ENCODE peak calls at places on chromosomes 3 and 15, in seven cellular contexts. One of them, this sample, is unnamed.

GRCh38 chr3:57331078-57331477 is 38.6 kb upstream of the ASB14 start:
- DNase-seq in Karpas-422: peak; percentile 45
- DNase-seq in PC-3: no peak
- DNase-seq in GM23248: no peak
- DNase-seq in mammary epithelial cell: no peak
- DNase-seq in fibroblast of lung: no peak
- DNase-seq in PC-9: no peak
- DNase-seq in this sample: no peak

GRCh38 chr3:155079795-155080546 is at the start of gene MME:
- DNase-seq in Karpas-422: peak; percentile 91
- DNase-seq in PC-3: peak; percentile 38
- DNase-seq in GM23248: peak; percentile 86
- DNase-seq in mammary epithelial cell: peak; percentile 69
- DNase-seq in fibroblast of lung: peak; percentile 63
- DNase-seq in PC-9: peak; percentile 34
- DNase-seq in this sample: no peak

GRCh38 chr3:10364816-10365215 is 43.9 kb upstream of the SEC13 start:
- DNase-seq in Karpas-422: no peak
- DNase-seq in PC-3: no peak
- DNase-seq in GM23248: no peak
- DNase-seq in mammary epithelial cell: no peak
- DNase-seq in fibroblast of lung: no peak
- DNase-seq in PC-9: no peak
- DNase-seq in this sample: no peak

GRCh38 chr15:49428392-49429095 is 5.5 kb downstream of the FGF7 start:
- DNase-seq in Karpas-422: no peak
- DNase-seq in PC-3: peak; percentile 26
- DNase-seq in GM23248: peak; percentile 69
- DNase-seq in mammary epithelial cell: no peak
- DNase-seq in fibroblast of lung: peak; percentile 93
- DNase-seq in PC-9: no peak
- DNase-seq in this sample: no peak

GRCh38 chr15:72796515-72797337 is 13.2 kb upstream of the ADPGK start:
- DNase-seq in Karpas-422: no peak
- DNase-seq in PC-3: peak; percentile 19
- DNase-seq in GM23248: peak; percentile 75
- DNase-seq in mammary epithelial cell: no peak
- DNase-seq in fibroblast of lung: peak; percentile 44
- DNase-seq in PC-9: no peak
- DNase-seq in this sample: peak; percentile 15

GRCh38 chr3:133573054-133573628 is 345 bp upstream of the CDV3 start:
- DNase-seq in Karpas-422: peak; percentile 100
- DNase-seq in PC-3: peak; percentile 98
- DNase-seq in GM23248: peak; percentile 100
- DNase-seq in mammary epithelial cell: peak; percentile 100
- DNase-seq in fibroblast of lung: peak; percentile 100
- DNase-seq in PC-9: peak; percentile 100
- DNase-seq in this sample: peak; percentile 100

GRCh38 chr15:47516576-47517371 is 200.5 kb upstream of the SEMA6D start:
- DNase-seq in Karpas-422: no peak
- DNase-seq in PC-3: peak; percentile 49
- DNase-seq in GM23248: peak; percentile 78
- DNase-seq in mammary epithelial cell: peak; percentile 40
- DNase-seq in fibroblast of lung: peak; percentile 54
- DNase-seq in PC-9: no peak
- DNase-seq in this sample: no peak

GRCh38 chr15:89442671-89443307 is 53.6 kb downstream of the RHCG start:
- DNase-seq in Karpas-422: peak; percentile 94
- DNase-seq in PC-3: peak; percentile 77
- DNase-seq in GM23248: peak; percentile 67
- DNase-seq in mammary epithelial cell: no peak
- DNase-seq in fibroblast of lung: peak; percentile 20
- DNase-seq in PC-9: peak; percentile 56
- DNase-seq in this sample: peak; percentile 44

GRCh38 chr15:41969851-41970431 is 2.4 kb downstream of the EHD4 start:
- DNase-seq in Karpas-422: peak; percentile 50
- DNase-seq in PC-3: peak; percentile 26
- DNase-seq in GM23248: no peak
- DNase-seq in mammary epithelial cell: peak; percentile 54
- DNase-seq in fibroblast of lung: no peak
- DNase-seq in PC-9: no peak
- DNase-seq in this sample: no peak

GRCh38 chr15:22980189-22981136 is at the start of gene CYFIP1:
- DNase-seq in Karpas-422: no peak
- DNase-seq in PC-3: peak; percentile 91
- DNase-seq in GM23248: peak; percentile 92
- DNase-seq in mammary epithelial cell: peak; percentile 91
- DNase-seq in fibroblast of lung: peak; percentile 81
- DNase-seq in PC-9: peak; percentile 90
- DNase-seq in this sample: peak; percentile 61

GRCh38 chr3:4981688-4982494 is 2.7 kb downstream of the BHLHE40 start:
- DNase-seq in Karpas-422: no peak
- DNase-seq in PC-3: peak; percentile 78
- DNase-seq in GM23248: peak; percentile 87
- DNase-seq in mammary epithelial cell: peak; percentile 82
- DNase-seq in fibroblast of lung: peak; percentile 76
- DNase-seq in PC-9: peak; percentile 29
- DNase-seq in this sample: no peak

GRCh38 chr15:49675051-49675450 is 54.2 kb downstream of the DTWD1 start:
- DNase-seq in Karpas-422: no peak
- DNase-seq in PC-3: peak; percentile 88
- DNase-seq in GM23248: peak; percentile 93
- DNase-seq in mammary epithelial cell: peak; percentile 86
- DNase-seq in fibroblast of lung: peak; percentile 58
- DNase-seq in PC-9: no peak
- DNase-seq in this sample: no peak

GRCh38 chr3:94862703-94863102 is 799.8 kb downstream of the NSUN3 start:
- DNase-seq in Karpas-422: peak; percentile 68
- DNase-seq in PC-3: peak; percentile 59
- DNase-seq in GM23248: peak; percentile 16
- DNase-seq in mammary epithelial cell: no peak
- DNase-seq in fibroblast of lung: no peak
- DNase-seq in PC-9: no peak
- DNase-seq in this sample: no peak

GRCh38 chr3:101842935-101843330 is 6.4 kb upstream of the NFKBIZ start:
- DNase-seq in Karpas-422: no peak
- DNase-seq in PC-3: no peak
- DNase-seq in GM23248: no peak
- DNase-seq in mammary epithelial cell: no peak
- DNase-seq in fibroblast of lung: no peak
- DNase-seq in PC-9: no peak
- DNase-seq in this sample: no peak
- H3K79me2 ChIP-seq in Karpas-422: no peaks in the 10 kb centered on the region
- H3K79me2 ChIP-seq in PC-3: no peaks in the 10 kb centered on the region
- H3K79me2 ChIP-seq in GM23248: no peaks in the 10 kb centered on the region
- H3K79me2 ChIP-seq in mammary epithelial cell: no peaks in the 10 kb centered on the region
- H3K79me2 ChIP-seq in fibroblast of lung: no peaks in the 10 kb centered on the region
- H3K79me2 ChIP-seq in PC-9: no peaks in the 10 kb centered on the region
- H3K79me2 ChIP-seq in this sample: no peaks in the 10 kb centered on the region

GRCh38 chr3:196076721-196077120 is 5.2 kb downstream of the TFRC start:
- DNase-seq in Karpas-422: no peak
- DNase-seq in PC-3: no peak
- DNase-seq in GM23248: no peak
- DNase-seq in mammary epithelial cell: no peak
- DNase-seq in fibroblast of lung: no peak
- DNase-seq in PC-9: no peak
- DNase-seq in this sample: no peak

GRCh38 chr3:196080517-196080841 is 1.4 kb downstream of the TFRC start:
- DNase-seq in Karpas-422: no peak
- DNase-seq in PC-3: peak; percentile 12
- DNase-seq in GM23248: no peak
- DNase-seq in mammary epithelial cell: no peak
- DNase-seq in fibroblast of lung: no peak
- DNase-seq in PC-9: no peak
- DNase-seq in this sample: no peak

GRCh38 chr3:196073188-196073838 is 8.6 kb downstream of the TFRC start:
- DNase-seq in Karpas-422: peak; percentile 90
- DNase-seq in PC-3: peak; percentile 74
- DNase-seq in GM23248: peak; percentile 65
- DNase-seq in mammary epithelial cell: peak; percentile 31
- DNase-seq in fibroblast of lung: peak; percentile 69
- DNase-seq in PC-9: peak; percentile 68
- DNase-seq in this sample: peak; percentile 35

GRCh38 chr3:196072313-196072712 is 9.6 kb downstream of the TFRC start:
- DNase-seq in Karpas-422: no peak
- DNase-seq in PC-3: no peak
- DNase-seq in GM23248: no peak
- DNase-seq in mammary epithelial cell: no peak
- DNase-seq in fibroblast of lung: no peak
- DNase-seq in PC-9: no peak
- DNase-seq in this sample: no peak

DNA sequence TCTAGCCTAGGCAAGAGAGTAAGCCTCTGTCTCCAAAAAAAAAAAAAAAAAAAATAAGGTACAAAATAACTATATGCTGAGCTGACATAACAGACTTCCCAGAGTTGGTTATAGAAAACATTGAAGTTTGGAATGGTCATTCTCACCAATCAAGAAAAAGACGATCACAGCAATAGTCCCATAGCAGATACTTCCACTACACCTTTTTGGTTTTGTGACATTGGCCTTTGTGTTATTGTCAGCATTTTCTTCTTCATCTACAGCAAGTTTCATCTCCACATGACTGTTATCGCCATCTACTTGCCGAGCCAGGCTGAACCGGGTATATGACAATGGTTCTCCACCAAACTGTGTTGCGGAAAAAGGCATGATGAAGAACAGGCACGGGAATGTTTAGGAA is 6.9 kb downstream of the TFRC start:
- DNase-seq in Karpas-422: no peak
- DNase-seq in PC-3: no peak
- DNase-seq in GM23248: no peak
- DNase-seq in mammary epithelial cell: no peak
- DNase-seq in fibroblast of lung: no peak
- DNase-seq in PC-9: no peak
- DNase-seq in this sample: no peak
- H3K79me2 ChIP-seq in Karpas-422: peaks cover 92% of the 10 kb centered on the region
- H3K79me2 ChIP-seq in PC-3: peaks cover 79% of the 10 kb centered on the region
- H3K79me2 ChIP-seq in GM23248: peaks cover 52% of the 10 kb centered on the region
- H3K79me2 ChIP-seq in mammary epithelial cell: peaks cover 93% of the 10 kb centered on the region
- H3K79me2 ChIP-seq in fibroblast of lung: peaks cover 27% of the 10 kb centered on the region
- H3K79me2 ChIP-seq in PC-9: peaks cover 90% of the 10 kb centered on the region
- H3K79me2 ChIP-seq in this sample: peaks cover 96% of the 10 kb centered on the region

GRCh38 chr15:78058401-78058935 is 19.0 kb downstream of the TBC1D2B start:
- DNase-seq in Karpas-422: no peak
- DNase-seq in PC-3: no peak
- DNase-seq in GM23248: no peak
- DNase-seq in mammary epithelial cell: no peak
- DNase-seq in fibroblast of lung: no peak
- DNase-seq in PC-9: no peak
- DNase-seq in this sample: no peak

GRCh38 chr15:78057803-78058202 is 19.7 kb downstream of the TBC1D2B start:
- DNase-seq in Karpas-422: no peak
- DNase-seq in PC-3: no peak
- DNase-seq in GM23248: no peak
- DNase-seq in mammary epithelial cell: no peak
- DNase-seq in fibroblast of lung: no peak
- DNase-seq in PC-9: no peak
- DNase-seq in this sample: no peak

GRCh38 chr15:78059110-78059839 is 18.2 kb downstream of the TBC1D2B start:
- DNase-seq in Karpas-422: no peak
- DNase-seq in PC-3: peak; percentile 11
- DNase-seq in GM23248: peak; percentile 15
- DNase-seq in mammary epithelial cell: no peak
- DNase-seq in fibroblast of lung: peak; percentile 30
- DNase-seq in PC-9: no peak
- DNase-seq in this sample: no peak

GRCh38 chr15:78061963-78062427 is 15.5 kb downstream of the TBC1D2B start:
- DNase-seq in Karpas-422: no peak
- DNase-seq in PC-3: peak; percentile 5
- DNase-seq in GM23248: peak; percentile 76
- DNase-seq in mammary epithelial cell: no peak
- DNase-seq in fibroblast of lung: peak; percentile 50
- DNase-seq in PC-9: no peak
- DNase-seq in this sample: no peak

DNA sequence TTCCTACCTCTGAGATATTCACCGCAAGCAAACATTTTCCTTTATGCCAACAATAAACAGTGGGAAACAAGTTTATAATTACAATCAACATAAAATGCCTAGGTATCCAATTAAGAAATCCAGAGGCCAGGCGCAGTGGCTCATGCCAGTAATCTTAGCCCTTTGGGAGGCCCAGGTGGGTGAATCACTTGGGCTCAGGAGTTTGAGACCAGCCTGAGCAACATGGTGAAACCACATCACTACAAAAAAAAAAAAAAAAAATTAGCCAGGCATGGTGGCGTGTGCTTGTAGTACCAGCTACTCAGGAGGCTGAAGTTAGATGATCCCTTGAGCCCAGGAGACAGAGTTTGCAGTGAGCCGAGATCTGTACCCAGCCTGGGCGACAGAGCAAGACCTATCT is 17.3 kb downstream of the TBC1D2B start:
- DNase-seq in Karpas-422: no peak
- DNase-seq in PC-3: no peak
- DNase-seq in GM23248: no peak
- DNase-seq in mammary epithelial cell: no peak
- DNase-seq in fibroblast of lung: no peak
- DNase-seq in PC-9: no peak
- DNase-seq in this sample: no peak
- H3K79me2 ChIP-seq in Karpas-422: peaks cover 78% of the 10 kb centered on the region
- H3K79me2 ChIP-seq in PC-3: peaks cover 89% of the 10 kb centered on the region
- H3K79me2 ChIP-seq in GM23248: peaks cover 88% of the 10 kb centered on the region
- H3K79me2 ChIP-seq in mammary epithelial cell: peaks cover 83% of the 10 kb centered on the region
- H3K79me2 ChIP-seq in fibroblast of lung: peaks cover 65% of the 10 kb centered on the region
- H3K79me2 ChIP-seq in PC-9: peaks cover 36% of the 10 kb centered on the region
- H3K79me2 ChIP-seq in this sample: peaks cover 13% of the 10 kb centered on the region

GRCh38 chr3:107765524-107765923 is 242.8 kb downstream of the BBX start:
- DNase-seq in Karpas-422: no peak
- DNase-seq in PC-3: no peak
- DNase-seq in GM23248: no peak
- DNase-seq in mammary epithelial cell: no peak
- DNase-seq in fibroblast of lung: no peak
- DNase-seq in PC-9: no peak
- DNase-seq in this sample: no peak

GRCh38 chr3:107760141-107760540 is 237.4 kb downstream of the BBX start:
- DNase-seq in Karpas-422: no peak
- DNase-seq in PC-3: no peak
- DNase-seq in GM23248: no peak
- DNase-seq in mammary epithelial cell: no peak
- DNase-seq in fibroblast of lung: no peak
- DNase-seq in PC-9: no peak
- DNase-seq in this sample: no peak

GRCh38 chr3:107757140-107757539 is 234.4 kb downstream of the BBX start:
- DNase-seq in Karpas-422: no peak
- DNase-seq in PC-3: no peak
- DNase-seq in GM23248: no peak
- DNase-seq in mammary epithelial cell: no peak
- DNase-seq in fibroblast of lung: no peak
- DNase-seq in PC-9: no peak
- DNase-seq in this sample: no peak

GRCh38 chr3:107756649-107757048 is 233.9 kb downstream of the BBX start:
- DNase-seq in Karpas-422: no peak
- DNase-seq in PC-3: no peak
- DNase-seq in GM23248: peak; percentile 3
- DNase-seq in mammary epithelial cell: no peak
- DNase-seq in fibroblast of lung: peak; percentile 13
- DNase-seq in PC-9: no peak
- DNase-seq in this sample: no peak

DNA sequence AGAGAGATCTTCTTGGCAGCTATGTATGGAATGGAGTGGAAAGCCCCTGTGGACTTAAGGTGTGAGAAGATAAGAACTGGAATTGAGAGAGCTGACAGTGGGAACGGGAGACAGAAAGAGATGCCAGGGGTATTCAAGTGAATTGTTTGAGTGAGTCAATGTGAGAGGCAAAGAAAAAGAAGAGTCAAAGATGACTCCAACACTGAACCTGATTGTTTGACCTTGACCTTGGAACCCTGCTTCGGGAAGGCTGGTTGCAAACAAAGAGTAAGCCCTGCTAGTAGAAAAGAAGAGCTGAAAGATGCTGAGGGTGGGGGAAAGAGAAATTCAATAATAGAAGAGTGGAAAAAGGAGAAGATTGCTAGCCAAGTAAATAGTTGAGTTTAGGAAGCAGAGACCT is 238.6 kb downstream of the BBX start:
- DNase-seq in Karpas-422: no peak
- DNase-seq in PC-3: no peak
- DNase-seq in GM23248: no peak
- DNase-seq in mammary epithelial cell: no peak
- DNase-seq in fibroblast of lung: no peak
- DNase-seq in PC-9: no peak
- DNase-seq in this sample: no peak
- H3K79me2 ChIP-seq in Karpas-422: peaks cover 3% of the 10 kb centered on the region
- H3K79me2 ChIP-seq in PC-3: no peaks in the 10 kb centered on the region
- H3K79me2 ChIP-seq in GM23248: no peaks in the 10 kb centered on the region
- H3K79me2 ChIP-seq in mammary epithelial cell: no peaks in the 10 kb centered on the region
- H3K79me2 ChIP-seq in fibroblast of lung: no peaks in the 10 kb centered on the region
- H3K79me2 ChIP-seq in PC-9: no peaks in the 10 kb centered on the region
- H3K79me2 ChIP-seq in this sample: no peaks in the 10 kb centered on the region

This sample was measured in HCT116.